ENCODE peak calls at places on chromosomes 5 and 9, in four cellular contexts. W, A, H and P are unnamed samples.

GRCh38 chr5:87390075-87390474 is 22.7 kb downstream of the CCNH start:
- DNase-seq in H (no peak), W (no peak), A (no peak), P (no peak)

GRCh38 chr5:79697222-79698164 is 7.9 kb downstream of the CMYA5 start:
- DNase-seq in H (no peak), A (no peak), W (no peak), P (no peak)

GRCh38 chr5:133612021-133612860 is at the start of gene FSTL4:
- DNase-seq in A (no peak), H (peak; percentile 75), W (peak; percentile 33), P (peak; percentile 69)

GRCh38 chr5:16066320-16066719 is 113.3 kb downstream of the MARCHF11 start:
- DNase-seq in H (no peak), A (no peak), W (no peak), P (no peak)

GRCh38 chr5:160159991-160160826 is 41.0 kb upstream of the PWWP2A start:
- DNase-seq in A (peak; percentile 76), H (peak; percentile 80), W (no peak), P (no peak)

GRCh38 chr9:129432671-129433154 is 188.2 kb downstream of the C9orf50 start:
- DNase-seq in W (no peak), H (no peak), A (no peak), P (no peak)

GRCh38 chr9:81737871-81738507 is 48.6 kb upstream of the TLE1 start:
- DNase-seq in W (peak; percentile 69), H (no peak), A (peak; percentile 88), P (peak; percentile 68)

GRCh38 chr5:40198736-40199135 is 481.0 kb upstream of the PTGER4 start:
- DNase-seq in H (no peak), A (peak; percentile 54), W (no peak), P (no peak)

GRCh38 chr5:57106661-57107060 is 67.2 kb upstream of the GPBP1 start:
- DNase-seq in A (no peak), H (no peak), W (no peak), P (no peak)

GRCh38 chr9:91929331-91929730 is 20.7 kb downstream of the ROR2 start:
- DNase-seq in H (no peak), A (no peak), W (no peak), P (no peak)

GRCh38 chr9:100534401-100534800 is 43.5 kb upstream of the CAVIN4 start:
- DNase-seq in H (no peak), A (no peak), W (no peak), P (no peak)

GRCh38 chr5:84650448-84650847 is 265.8 kb upstream of the EDIL3 start:
- DNase-seq in H (no peak), A (no peak), W (no peak), P (no peak)

GRCh38 chr5:128384068-128384467 is 154.0 kb downstream of the FBN2 start:
- DNase-seq in W (no peak), A (no peak), H (no peak), P (no peak)

GRCh38 chr9:119216891-119217290 is 152.3 kb downstream of the BRINP1 start:
- DNase-seq in W (no peak), H (no peak), A (no peak), P (no peak)

GRCh38 chr5:82364497-82364896 is 86.3 kb upstream of the RPS23 start:
- DNase-seq in W (no peak), A (peak; percentile 85), H (no peak), P (peak; percentile 53)

GRCh38 chr9:20524776-20525175 is 97.5 kb downstream of the MLLT3 start:
- DNase-seq in A (no peak), H (peak; percentile 71), W (peak; percentile 38), P (peak; percentile 9)

GRCh38 chr5:68646142-68646541 is 430.6 kb downstream of the PIK3R1 start:
- DNase-seq in W (no peak), H (no peak), A (no peak), P (no peak)

GRCh38 chr9:95771556-95772280 is 103.8 kb upstream of the ERCC6L2 start:
- DNase-seq in A (peak; percentile 58), H (no peak), W (peak; percentile 31), P (no peak)

GRCh38 chr5:175464414-175465233 is 13.7 kb upstream of the SFXN1 start:
- DNase-seq in W (peak; percentile 74), H (peak; percentile 79), A (no peak), P (peak; percentile 78)

GRCh38 chr5:152274206-152274605 is 130.9 kb downstream of the NMUR2 start:
- DNase-seq in H (no peak), W (no peak), A (no peak), P (no peak)

GRCh38 chr9:4211022-4211421 is 88.8 kb downstream of the GLIS3 start:
- DNase-seq in H (no peak), A (no peak), W (peak; percentile 42), P (no peak)

GRCh38 chr5:167489202-167489601 is 802.2 kb upstream of the WWC1 start:
- DNase-seq in H (no peak), A (peak; percentile 48), W (no peak), P (no peak)

GRCh38 chr9:126470251-126470993 is 143.3 kb upstream of the LMX1B start:
- DNase-seq in H (no peak), W (no peak), A (no peak), P (no peak)

GRCh38 chr5:102753889-102754498 is 1.1 kb upstream of the PAM start:
- DNase-seq in H (peak; percentile 25), W (peak; percentile 30), A (no peak), P (no peak)

GRCh38 chr5:10219068-10219467 is 30.6 kb downstream of the ATPSCKMT start:
- DNase-seq in A (no peak), H (no peak), W (no peak), P (no peak)

GRCh38 chr9:22008662-22009562 is at the start of gene CDKN2B:
- DNase-seq in H (peak; percentile 96), W (peak; percentile 98), A (peak; percentile 97), P (peak; percentile 96)

GRCh38 chr9:116377179-116377790 is 223.7 kb downstream of the PAPPA start:
- DNase-seq in W (no peak), H (no peak), A (peak; percentile 72), P (no peak)

GRCh38 chr9:6413365-6414263 is 615 bp downstream of the UHRF2 start:
- DNase-seq in H (peak; percentile 47), W (peak; percentile 53), A (peak; percentile 20), P (peak; percentile 15)

GRCh38 chr9:31323726-31324444 is 1060.6 kb upstream of the ACO1 start:
- DNase-seq in A (no peak), H (no peak), W (no peak), P (no peak)

GRCh38 chr9:97986466-97986865 is 3.3 kb downstream of the ANP32B start:
- DNase-seq in A (no peak), H (no peak), W (no peak), P (no peak)

GRCh38 chr5:82018462-82018861 is 46.6 kb downstream of the ATG10 start:
- DNase-seq in A (peak; percentile 25), H (no peak), W (no peak), P (no peak)

GRCh38 chr5:21142791-21143190 is 1154.8 kb upstream of the CDH18 start:
- DNase-seq in H (no peak), A (no peak), W (no peak), P (no peak)

GRCh38 chr5:139385061-139385889 is 2.2 kb upstream of the SLC23A1 start:
- DNase-seq in W (no peak), A (no peak), H (no peak), P (peak; percentile 53)
- TF ChIP-seq CTCF in W (no peak), A (no peak), H (no peak), P (peak; percentile 32)

GRCh38 chr5:142924135-142924883 is 154.1 kb downstream of the ARHGAP26 start:
- DNase-seq in A (peak; percentile 38), H (no peak), W (no peak), P (no peak)
- TF ChIP-seq CTCF in A (peak; percentile 43), H (no peak), W (no peak), P (no peak)

DNA sequence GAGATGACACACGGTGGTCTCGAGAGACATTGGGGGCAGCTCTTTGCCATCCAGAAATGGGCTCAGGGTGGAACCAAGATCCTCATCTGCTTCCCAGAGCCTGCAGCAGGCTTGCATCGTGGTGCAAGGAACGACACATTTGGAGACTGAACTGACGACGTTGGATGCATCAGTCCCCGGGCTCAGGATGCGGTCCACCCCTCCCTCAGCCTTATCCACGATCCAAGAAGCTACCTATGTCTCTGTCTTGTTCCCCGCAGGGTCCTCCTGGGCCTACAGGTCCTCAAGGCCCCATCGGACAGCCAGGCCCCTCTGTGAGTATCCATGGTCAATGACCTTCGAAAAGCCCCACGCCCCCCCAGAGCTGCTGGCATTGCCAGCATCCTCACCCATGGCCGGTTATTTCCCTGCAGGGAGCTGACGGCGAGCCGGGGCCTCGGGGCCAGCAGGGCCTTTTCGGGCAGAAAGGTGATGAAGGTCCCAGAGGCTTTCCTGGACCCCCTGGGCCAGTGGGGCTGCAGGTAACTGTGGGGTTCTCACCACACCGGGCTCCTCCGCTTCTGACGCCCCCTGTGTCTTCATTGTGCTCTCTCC is 69.4 kb upstream of the FCN2 start:
- DNase-seq in W (no peak), A (no peak), H (no peak), P (no peak)
- TF ChIP-seq CTCF in W (no peak), A (no peak), H (no peak), P (no peak)

GRCh38 chr5:67246108-67246507 is 49.5 kb upstream of the CD180 start:
- DNase-seq in W (peak; percentile 42), A (peak; percentile 92), H (no peak), P (peak; percentile 47)
- TF ChIP-seq CTCF in W (peak; percentile 68), A (peak; percentile 46), H (peak; percentile 56), P (peak; percentile 58)

GRCh38 chr5:34686762-34687268 is 30.7 kb downstream of the RAI14 start:
- DNase-seq in A (peak; percentile 99), W (peak; percentile 86), H (no peak), P (peak; percentile 84)
- TF ChIP-seq CTCF in A (no peak), W (no peak), H (no peak), P (no peak)

GRCh38 chr9:72577212-72577753 is 55.9 kb downstream of the TMC1 start:
- DNase-seq in A (peak; percentile 81), W (no peak), H (no peak), P (no peak)

GRCh38 chr9:72576087-72576486 is 54.7 kb downstream of the TMC1 start:
- DNase-seq in H (no peak), A (no peak), W (no peak), P (no peak)

GRCh38 chr9:72579190-72579589 is 57.8 kb downstream of the TMC1 start:
- DNase-seq in W (peak; percentile 82), A (peak; percentile 60), H (no peak), P (peak; percentile 62)

GRCh38 chr9:72574156-72574810 is 52.9 kb downstream of the TMC1 start:
- DNase-seq in H (no peak), W (no peak), A (no peak), P (no peak)

DNA sequence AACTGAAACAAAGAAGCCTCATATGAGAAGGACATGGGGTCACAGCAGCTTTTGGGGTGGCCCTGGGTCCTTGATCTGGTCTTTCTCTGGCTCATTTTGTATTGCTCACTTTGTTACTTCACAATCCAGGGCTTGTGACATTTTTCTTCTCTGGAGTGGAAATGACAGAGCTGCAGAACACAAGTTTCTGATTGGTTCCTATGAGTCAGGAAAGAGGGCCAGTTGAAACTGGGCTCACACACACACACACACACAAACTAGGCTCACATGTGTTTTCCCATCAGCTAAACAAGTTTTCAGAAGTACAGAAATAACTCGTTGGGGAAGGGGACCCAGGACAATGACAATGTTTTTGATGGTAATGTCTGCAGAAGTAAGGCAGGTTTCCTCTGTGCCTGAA is 54.3 kb downstream of the TMC1 start:
- DNase-seq in W (no peak), H (no peak), A (no peak), P (no peak)
- TF ChIP-seq CTCF in W (no peak), H (no peak), A (no peak), P (no peak)